ENCODE peak calls at places on chromosomes 5 and 9, in seven cellular contexts. One of them, this sample, is unnamed.

GRCh38 chr5:18305288-18305899 is 671.1 kb downstream of the TAF11L14 start:
- DNase-seq in A549: peak
- DNase-seq in HepG2: peak
- DNase-seq in HCT116: no peak
- DNase-seq in testis: peak
- DNase-seq in right lobe of liver: no peak
- DNase-seq in heart left ventricle: no peak
- DNase-seq in this sample: no peak

GRCh38 chr5:132501961-132502931 is 11.7 kb upstream of the IRF1 start:
- DNase-seq in A549: no peak
- DNase-seq in HepG2: peak
- DNase-seq in HCT116: no peak
- DNase-seq in testis: no peak
- DNase-seq in right lobe of liver: peak
- DNase-seq in heart left ventricle: no peak
- DNase-seq in this sample: no peak

GRCh38 chr5:28542968-28543367 is 1504.6 kb upstream of the CDH9 start:
- DNase-seq in A549: no peak
- DNase-seq in HepG2: no peak
- DNase-seq in HCT116: no peak
- DNase-seq in testis: no peak
- DNase-seq in right lobe of liver: no peak
- DNase-seq in heart left ventricle: no peak
- DNase-seq in this sample: no peak

GRCh38 chr9:126661521-126662251 is 48.0 kb downstream of the LMX1B start:
- DNase-seq in A549: no peak
- DNase-seq in HepG2: peak
- DNase-seq in HCT116: peak
- DNase-seq in testis: no peak
- DNase-seq in right lobe of liver: no peak
- DNase-seq in heart left ventricle: no peak
- DNase-seq in this sample: no peak

GRCh38 chr9:133781828-133782135 is 43.6 kb upstream of the SARDH start:
- DNase-seq in A549: no peak
- DNase-seq in HepG2: no peak
- DNase-seq in HCT116: no peak
- DNase-seq in testis: no peak
- DNase-seq in right lobe of liver: no peak
- DNase-seq in heart left ventricle: no peak
- DNase-seq in this sample: no peak

GRCh38 chr9:135524130-135524861 is 3.1 kb downstream of the LCN1 start:
- DNase-seq in A549: no peak
- DNase-seq in HepG2: no peak
- DNase-seq in HCT116: no peak
- DNase-seq in testis: no peak
- DNase-seq in right lobe of liver: no peak
- DNase-seq in heart left ventricle: no peak
- DNase-seq in this sample: no peak

GRCh38 chr5:113147088-113147487 is 170.5 kb downstream of the DCP2 start:
- DNase-seq in A549: no peak
- DNase-seq in HepG2: no peak
- DNase-seq in HCT116: no peak
- DNase-seq in testis: no peak
- DNase-seq in right lobe of liver: no peak
- DNase-seq in heart left ventricle: no peak
- DNase-seq in this sample: no peak

GRCh38 chr9:36855443-36856315 is 178.4 kb downstream of the PAX5 start:
- DNase-seq in A549: peak
- DNase-seq in HepG2: peak
- DNase-seq in HCT116: peak
- DNase-seq in testis: no peak
- DNase-seq in right lobe of liver: no peak
- DNase-seq in heart left ventricle: no peak
- DNase-seq in this sample: no peak

GRCh38 chr5:103444333-103445038 is 118.1 kb downstream of the NUDT12 start:
- DNase-seq in A549: no peak
- DNase-seq in HepG2: no peak
- DNase-seq in HCT116: no peak
- DNase-seq in testis: no peak
- DNase-seq in right lobe of liver: no peak
- DNase-seq in heart left ventricle: no peak
- DNase-seq in this sample: no peak

GRCh38 chr9:92763721-92764380 is 782 bp downstream of the BICD2 start:
- DNase-seq in A549: no peak
- DNase-seq in HepG2: no peak
- DNase-seq in HCT116: no peak
- DNase-seq in testis: no peak
- DNase-seq in right lobe of liver: no peak
- DNase-seq in heart left ventricle: peak
- DNase-seq in this sample: no peak

GRCh38 chr5:154754460-154755360 is 467 bp upstream of the LARP1 start:
- DNase-seq in A549: peak
- DNase-seq in HepG2: peak
- DNase-seq in HCT116: peak
- DNase-seq in testis: peak
- DNase-seq in right lobe of liver: peak
- DNase-seq in heart left ventricle: peak
- DNase-seq in this sample: peak

GRCh38 chr5:82834151-82834550 is 243.0 kb downstream of the TMEM167A start:
- DNase-seq in A549: no peak
- DNase-seq in HepG2: no peak
- DNase-seq in HCT116: no peak
- DNase-seq in testis: no peak
- DNase-seq in right lobe of liver: no peak
- DNase-seq in heart left ventricle: no peak
- DNase-seq in this sample: no peak

GRCh38 chr9:83219924-83220438 is 157.0 kb upstream of the RASEF start:
- DNase-seq in A549: no peak
- DNase-seq in HepG2: no peak
- DNase-seq in HCT116: no peak
- DNase-seq in testis: no peak
- DNase-seq in right lobe of liver: no peak
- DNase-seq in heart left ventricle: no peak
- DNase-seq in this sample: no peak

GRCh38 chr9:33165263-33166151 is 1.6 kb downstream of the B4GALT1 start:
- DNase-seq in A549: peak
- DNase-seq in HepG2: peak
- DNase-seq in HCT116: no peak
- DNase-seq in testis: peak
- DNase-seq in right lobe of liver: peak
- DNase-seq in heart left ventricle: peak
- DNase-seq in this sample: peak

GRCh38 chr5:31880460-31880859 is 241.5 kb downstream of the PDZD2 start:
- DNase-seq in A549: no peak
- DNase-seq in HepG2: no peak
- DNase-seq in HCT116: no peak
- DNase-seq in testis: no peak
- DNase-seq in right lobe of liver: no peak
- DNase-seq in heart left ventricle: no peak
- DNase-seq in this sample: no peak

GRCh38 chr5:6442333-6442732 is 6.3 kb upstream of the UBE2QL1 start:
- DNase-seq in A549: no peak
- DNase-seq in HepG2: no peak
- DNase-seq in HCT116: no peak
- DNase-seq in testis: no peak
- DNase-seq in right lobe of liver: no peak
- DNase-seq in heart left ventricle: no peak
- DNase-seq in this sample: no peak

GRCh38 chr9:134996591-134997530 is 79.1 kb upstream of the FCN1 start:
- DNase-seq in A549: no peak
- DNase-seq in HepG2: no peak
- DNase-seq in HCT116: no peak
- DNase-seq in testis: no peak
- DNase-seq in right lobe of liver: no peak
- DNase-seq in heart left ventricle: no peak
- DNase-seq in this sample: no peak

GRCh38 chr5:171242521-171242920 is 66.5 kb upstream of the TLX3 start:
- DNase-seq in A549: no peak
- DNase-seq in HepG2: no peak
- DNase-seq in HCT116: no peak
- DNase-seq in testis: no peak
- DNase-seq in right lobe of liver: no peak
- DNase-seq in heart left ventricle: no peak
- DNase-seq in this sample: no peak

GRCh38 chr9:127967151-127967809 is 13.5 kb downstream of the EEIG1 start:
- DNase-seq in A549: no peak
- DNase-seq in HepG2: no peak
- DNase-seq in HCT116: no peak
- DNase-seq in testis: no peak
- DNase-seq in right lobe of liver: peak
- DNase-seq in heart left ventricle: no peak
- DNase-seq in this sample: no peak

GRCh38 chr9:127970401-127971313 is 10.1 kb downstream of the EEIG1 start:
- DNase-seq in A549: no peak
- DNase-seq in HepG2: no peak
- DNase-seq in HCT116: no peak
- DNase-seq in testis: no peak
- DNase-seq in right lobe of liver: no peak
- DNase-seq in heart left ventricle: no peak
- DNase-seq in this sample: no peak

GRCh38 chr9:127968046-127968445 is 12.7 kb downstream of the EEIG1 start:
- DNase-seq in A549: peak
- DNase-seq in HepG2: no peak
- DNase-seq in HCT116: peak
- DNase-seq in testis: no peak
- DNase-seq in right lobe of liver: no peak
- DNase-seq in heart left ventricle: no peak
- DNase-seq in this sample: no peak

GRCh38 chr9:127966416-127967150 is 14.2 kb downstream of the EEIG1 start:
- DNase-seq in A549: no peak
- DNase-seq in HepG2: no peak
- DNase-seq in HCT116: no peak
- DNase-seq in testis: no peak
- DNase-seq in right lobe of liver: no peak
- DNase-seq in heart left ventricle: peak
- DNase-seq in this sample: no peak

DNA sequence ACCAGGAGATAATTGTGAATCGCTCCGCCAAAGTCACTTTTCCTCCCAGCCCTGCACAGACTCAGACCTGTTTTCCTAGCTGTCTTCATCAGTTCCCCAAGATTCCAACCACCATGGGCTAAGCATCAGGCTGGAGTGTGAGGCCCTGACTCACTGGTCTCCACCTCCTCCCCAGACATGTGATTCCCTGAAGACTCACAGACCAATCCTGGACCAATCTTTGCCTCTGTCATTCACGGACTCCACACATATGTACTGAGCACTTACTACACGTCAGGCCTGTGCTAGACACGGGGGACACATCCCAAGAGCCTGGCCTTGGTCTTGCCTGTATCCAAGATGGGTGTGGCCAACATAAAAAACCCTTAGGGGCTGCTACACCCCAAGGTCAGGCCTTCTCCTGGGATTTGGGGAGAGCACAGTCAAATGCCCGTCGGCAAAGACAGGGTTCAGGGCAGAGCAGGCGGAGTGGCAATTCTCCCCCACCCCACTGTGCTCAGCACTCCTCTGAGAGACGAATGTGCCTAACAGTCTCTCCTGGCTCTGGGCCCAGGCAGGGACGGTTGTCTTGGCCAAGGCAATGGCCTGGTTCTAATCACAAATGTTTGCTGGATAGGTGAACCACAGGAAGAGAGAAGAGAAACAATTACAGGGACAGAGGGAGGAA is 11.9 kb downstream of the EEIG1 start:
- DNase-seq in A549: peak
- DNase-seq in HepG2: no peak
- DNase-seq in HCT116: peak
- DNase-seq in testis: peak
- DNase-seq in right lobe of liver: peak
- DNase-seq in heart left ventricle: peak
- DNase-seq in this sample: no peak
- TF ChIP-seq POLR2A in A549: no peak
- TF ChIP-seq POLR2A in HepG2: no peak
- TF ChIP-seq POLR2A in HCT116: no peak
- TF ChIP-seq POLR2A in testis: no peak
- TF ChIP-seq POLR2A in right lobe of liver: no peak
- TF ChIP-seq POLR2A in heart left ventricle: no peak
- TF ChIP-seq POLR2A in this sample: no peak

DNA sequence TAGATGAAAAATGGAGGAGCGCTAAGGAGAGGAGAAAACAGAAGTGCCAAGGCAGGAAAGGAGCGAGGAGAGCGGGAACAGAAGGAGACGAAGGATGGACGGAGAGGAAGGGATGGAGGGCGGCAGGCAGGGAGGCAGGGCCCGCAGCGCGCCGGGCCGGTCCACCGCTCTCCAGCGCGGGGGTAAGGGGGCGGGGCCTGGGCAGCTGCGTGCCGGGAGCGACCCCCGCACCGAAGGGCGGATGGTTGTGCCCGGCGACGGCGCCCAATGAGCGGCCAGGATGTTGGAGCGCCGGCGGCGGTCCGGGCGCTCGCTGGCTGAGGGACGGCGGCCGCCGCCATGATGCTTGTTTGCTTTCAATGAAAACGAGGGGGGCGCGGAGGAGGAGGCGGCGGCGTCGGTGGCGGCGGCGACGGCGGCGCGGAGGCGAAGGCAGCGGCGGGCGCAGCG is at the start of gene CNOT6:
- DNase-seq in A549: peak
- DNase-seq in HepG2: peak
- DNase-seq in HCT116: peak
- DNase-seq in testis: peak
- DNase-seq in right lobe of liver: peak
- DNase-seq in heart left ventricle: peak
- DNase-seq in this sample: peak
- TF ChIP-seq POLR2A in A549: peak
- TF ChIP-seq POLR2A in HepG2: peak
- TF ChIP-seq POLR2A in HCT116: peak
- TF ChIP-seq POLR2A in testis: no peak
- TF ChIP-seq POLR2A in right lobe of liver: peak
- TF ChIP-seq POLR2A in heart left ventricle: no peak
- TF ChIP-seq POLR2A in this sample: peak

GRCh38 chr5:79689541-79690466 is at the start of gene CMYA5:
- DNase-seq in A549: no peak
- DNase-seq in HepG2: no peak
- DNase-seq in HCT116: no peak
- DNase-seq in testis: peak
- DNase-seq in right lobe of liver: peak
- DNase-seq in heart left ventricle: peak
- DNase-seq in this sample: peak
- TF ChIP-seq POLR2A in A549: no peak
- TF ChIP-seq POLR2A in HepG2: no peak
- TF ChIP-seq POLR2A in HCT116: no peak
- TF ChIP-seq POLR2A in testis: no peak
- TF ChIP-seq POLR2A in right lobe of liver: no peak
- TF ChIP-seq POLR2A in heart left ventricle: peak
- TF ChIP-seq POLR2A in this sample: peak

DNA sequence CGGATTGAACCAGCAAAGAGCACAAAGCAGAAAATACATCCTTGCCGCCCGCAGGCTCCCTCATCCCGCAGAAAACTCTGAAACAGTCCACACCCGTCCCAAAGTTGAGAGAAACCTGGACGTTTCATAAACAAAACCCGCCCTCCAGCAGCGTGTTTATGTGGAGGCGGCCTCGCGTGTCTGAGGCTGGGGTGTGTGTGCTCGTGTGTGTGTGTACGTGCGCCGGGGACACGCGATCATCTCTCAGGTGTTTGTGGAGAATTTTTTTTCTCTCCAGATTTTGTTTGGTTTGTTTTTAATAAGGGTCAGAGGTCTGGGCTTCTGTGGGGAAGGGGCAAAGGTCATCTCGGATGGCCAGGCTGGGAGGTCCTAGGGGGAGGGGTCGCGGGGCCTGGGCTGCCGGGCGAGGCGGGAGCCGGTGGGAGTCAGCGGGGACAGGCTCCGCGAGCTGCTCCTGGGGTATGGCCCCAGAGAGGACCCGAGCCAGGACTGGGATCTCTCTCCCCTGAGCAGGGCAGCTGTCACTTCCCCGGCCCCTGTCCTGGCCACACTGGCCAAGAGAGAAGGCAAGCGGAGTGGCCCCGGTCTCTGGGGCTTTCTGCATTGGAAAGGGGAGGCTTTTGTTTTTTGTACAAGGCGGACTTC is 206.4 kb downstream of the C9orf50 start:
- DNase-seq in A549: no peak
- DNase-seq in HepG2: peak
- DNase-seq in HCT116: no peak
- DNase-seq in testis: peak
- DNase-seq in right lobe of liver: peak
- DNase-seq in heart left ventricle: peak
- DNase-seq in this sample: no peak
- TF ChIP-seq POLR2A in A549: no peak
- TF ChIP-seq POLR2A in HepG2: peak
- TF ChIP-seq POLR2A in HCT116: no peak
- TF ChIP-seq POLR2A in testis: no peak
- TF ChIP-seq POLR2A in right lobe of liver: no peak
- TF ChIP-seq POLR2A in heart left ventricle: no peak
- TF ChIP-seq POLR2A in this sample: no peak